ENCODE peak calls at places on chromosome 10, in seven cellular contexts. One of them, this sample, is unnamed.

GRCh38 chr10:122531935-122532334 is 28.6 kb upstream of the DMBT1 start:
- DNase-seq in NCI-H2081: no peak
- DNase-seq in NCI-H748 treated with DMSO at 0.1 percent for 48 hours: no peak
- DNase-seq in adipocyte: no peak
- DNase-seq in activated CD8-positive, alpha-beta memory T cell treated with anti-CD3 and anti-CD28 coated beads for 1 hour: no peak
- DNase-seq in keratinocyte: no peak
- DNase-seq in stimulated activated CD4-positive, alpha-beta T cell treated with anti-CD3 and anti-CD28 coated beads, Interleukin-12 subunit alpha, Interleukin-12 subunit beta, amount 100 ng/mL, for 4 hours: no peak
- DNase-seq in this sample: no peak

GRCh38 chr10:110708776-110709443 is 64.8 kb downstream of the RBM20 start:
- DNase-seq in activated CD8-positive, alpha-beta memory T cell treated with anti-CD3 and anti-CD28 coated beads for 1 hour: no peak
- DNase-seq in NCI-H2081: no peak
- DNase-seq in adipocyte: no peak
- DNase-seq in keratinocyte: no peak
- DNase-seq in stimulated activated CD4-positive, alpha-beta T cell treated with anti-CD3 and anti-CD28 coated beads, Interleukin-12 subunit alpha, Interleukin-12 subunit beta, amount 100 ng/mL, for 4 hours: no peak
- DNase-seq in NCI-H748 treated with DMSO at 0.1 percent for 48 hours: no peak
- DNase-seq in this sample: no peak

GRCh38 chr10:101260764-101261341 is 31.6 kb upstream of the LBX1 start:
- DNase-seq in NCI-H2081: no peak
- DNase-seq in activated CD8-positive, alpha-beta memory T cell treated with anti-CD3 and anti-CD28 coated beads for 1 hour: no peak
- DNase-seq in NCI-H748 treated with DMSO at 0.1 percent for 48 hours: no peak
- DNase-seq in keratinocyte: no peak
- DNase-seq in adipocyte: no peak
- DNase-seq in stimulated activated CD4-positive, alpha-beta T cell treated with anti-CD3 and anti-CD28 coated beads, Interleukin-12 subunit alpha, Interleukin-12 subunit beta, amount 100 ng/mL, for 4 hours: no peak
- DNase-seq in this sample: no peak

GRCh38 chr10:85786401-85786899 is 580.1 kb downstream of the GRID1 start:
- DNase-seq in NCI-H748 treated with DMSO at 0.1 percent for 48 hours: peak; percentile 30
- DNase-seq in activated CD8-positive, alpha-beta memory T cell treated with anti-CD3 and anti-CD28 coated beads for 1 hour: no peak
- DNase-seq in NCI-H2081: peak; percentile 19
- DNase-seq in adipocyte: no peak
- DNase-seq in keratinocyte: no peak
- DNase-seq in stimulated activated CD4-positive, alpha-beta T cell treated with anti-CD3 and anti-CD28 coated beads, Interleukin-12 subunit alpha, Interleukin-12 subunit beta, amount 100 ng/mL, for 4 hours: no peak
- DNase-seq in this sample: no peak

GRCh38 chr10:51960494-51960895 is 261.1 kb upstream of the CSTF2T start:
- DNase-seq in keratinocyte: no peak
- DNase-seq in activated CD8-positive, alpha-beta memory T cell treated with anti-CD3 and anti-CD28 coated beads for 1 hour: no peak
- DNase-seq in stimulated activated CD4-positive, alpha-beta T cell treated with anti-CD3 and anti-CD28 coated beads, Interleukin-12 subunit alpha, Interleukin-12 subunit beta, amount 100 ng/mL, for 4 hours: no peak
- DNase-seq in NCI-H748 treated with DMSO at 0.1 percent for 48 hours: no peak
- DNase-seq in adipocyte: peak; percentile 93
- DNase-seq in NCI-H2081: peak; percentile 37
- DNase-seq in this sample: no peak

GRCh38 chr10:16673443-16673842 is 143.8 kb downstream of the RSU1 start:
- DNase-seq in NCI-H748 treated with DMSO at 0.1 percent for 48 hours: no peak
- DNase-seq in stimulated activated CD4-positive, alpha-beta T cell treated with anti-CD3 and anti-CD28 coated beads, Interleukin-12 subunit alpha, Interleukin-12 subunit beta, amount 100 ng/mL, for 4 hours: no peak
- DNase-seq in NCI-H2081: peak; percentile 87
- DNase-seq in adipocyte: no peak
- DNase-seq in activated CD8-positive, alpha-beta memory T cell treated with anti-CD3 and anti-CD28 coated beads for 1 hour: no peak
- DNase-seq in keratinocyte: no peak
- DNase-seq in this sample: no peak

GRCh38 chr10:24651923-24652322 is 71.8 kb downstream of the ARHGAP21 start:
- DNase-seq in activated CD8-positive, alpha-beta memory T cell treated with anti-CD3 and anti-CD28 coated beads for 1 hour: no peak
- DNase-seq in adipocyte: no peak
- DNase-seq in stimulated activated CD4-positive, alpha-beta T cell treated with anti-CD3 and anti-CD28 coated beads, Interleukin-12 subunit alpha, Interleukin-12 subunit beta, amount 100 ng/mL, for 4 hours: no peak
- DNase-seq in NCI-H2081: no peak
- DNase-seq in keratinocyte: no peak
- DNase-seq in NCI-H748 treated with DMSO at 0.1 percent for 48 hours: no peak
- DNase-seq in this sample: no peak

GRCh38 chr10:76297787-76298281 is 866.4 kb downstream of the LRMDA start:
- DNase-seq in keratinocyte: no peak
- DNase-seq in NCI-H2081: peak; percentile 84
- DNase-seq in adipocyte: no peak
- DNase-seq in stimulated activated CD4-positive, alpha-beta T cell treated with anti-CD3 and anti-CD28 coated beads, Interleukin-12 subunit alpha, Interleukin-12 subunit beta, amount 100 ng/mL, for 4 hours: no peak
- DNase-seq in NCI-H748 treated with DMSO at 0.1 percent for 48 hours: peak; percentile 68
- DNase-seq in activated CD8-positive, alpha-beta memory T cell treated with anti-CD3 and anti-CD28 coated beads for 1 hour: no peak
- DNase-seq in this sample: no peak

GRCh38 chr10:117619200-117619599 is 76.7 kb downstream of the EMX2 start:
- DNase-seq in activated CD8-positive, alpha-beta memory T cell treated with anti-CD3 and anti-CD28 coated beads for 1 hour: no peak
- DNase-seq in adipocyte: no peak
- DNase-seq in NCI-H748 treated with DMSO at 0.1 percent for 48 hours: no peak
- DNase-seq in NCI-H2081: no peak
- DNase-seq in keratinocyte: no peak
- DNase-seq in stimulated activated CD4-positive, alpha-beta T cell treated with anti-CD3 and anti-CD28 coated beads, Interleukin-12 subunit alpha, Interleukin-12 subunit beta, amount 100 ng/mL, for 4 hours: no peak
- DNase-seq in this sample: no peak

GRCh38 chr10:71694039-71694471 is 25.5 kb downstream of the C10orf105 start:
- DNase-seq in keratinocyte: no peak
- DNase-seq in adipocyte: no peak
- DNase-seq in NCI-H2081: no peak
- DNase-seq in activated CD8-positive, alpha-beta memory T cell treated with anti-CD3 and anti-CD28 coated beads for 1 hour: no peak
- DNase-seq in stimulated activated CD4-positive, alpha-beta T cell treated with anti-CD3 and anti-CD28 coated beads, Interleukin-12 subunit alpha, Interleukin-12 subunit beta, amount 100 ng/mL, for 4 hours: no peak
- DNase-seq in NCI-H748 treated with DMSO at 0.1 percent for 48 hours: no peak
- DNase-seq in this sample: no peak

GRCh38 chr10:83425306-83425705 is 714.0 kb upstream of the GHITM start:
- DNase-seq in NCI-H748 treated with DMSO at 0.1 percent for 48 hours: no peak
- DNase-seq in keratinocyte: no peak
- DNase-seq in stimulated activated CD4-positive, alpha-beta T cell treated with anti-CD3 and anti-CD28 coated beads, Interleukin-12 subunit alpha, Interleukin-12 subunit beta, amount 100 ng/mL, for 4 hours: no peak
- DNase-seq in activated CD8-positive, alpha-beta memory T cell treated with anti-CD3 and anti-CD28 coated beads for 1 hour: no peak
- DNase-seq in NCI-H2081: no peak
- DNase-seq in adipocyte: no peak
- DNase-seq in this sample: no peak

GRCh38 chr10:30351502-30351901 is 2.4 kb upstream of the MTPAP start:
- DNase-seq in keratinocyte: no peak
- DNase-seq in NCI-H748 treated with DMSO at 0.1 percent for 48 hours: no peak
- DNase-seq in adipocyte: no peak
- DNase-seq in activated CD8-positive, alpha-beta memory T cell treated with anti-CD3 and anti-CD28 coated beads for 1 hour: no peak
- DNase-seq in NCI-H2081: no peak
- DNase-seq in stimulated activated CD4-positive, alpha-beta T cell treated with anti-CD3 and anti-CD28 coated beads, Interleukin-12 subunit alpha, Interleukin-12 subunit beta, amount 100 ng/mL, for 4 hours: no peak
- DNase-seq in this sample: no peak

GRCh38 chr10:44883581-44884331 is 27.4 kb upstream of the TMEM72 start:
- DNase-seq in NCI-H748 treated with DMSO at 0.1 percent for 48 hours: no peak
- DNase-seq in NCI-H2081: no peak
- DNase-seq in adipocyte: no peak
- DNase-seq in keratinocyte: no peak
- DNase-seq in activated CD8-positive, alpha-beta memory T cell treated with anti-CD3 and anti-CD28 coated beads for 1 hour: no peak
- DNase-seq in stimulated activated CD4-positive, alpha-beta T cell treated with anti-CD3 and anti-CD28 coated beads, Interleukin-12 subunit alpha, Interleukin-12 subunit beta, amount 100 ng/mL, for 4 hours: no peak
- DNase-seq in this sample: no peak

GRCh38 chr10:46234431-46235060 is 52.3 kb upstream of the ANTXRL start:
- DNase-seq in activated CD8-positive, alpha-beta memory T cell treated with anti-CD3 and anti-CD28 coated beads for 1 hour: no peak
- DNase-seq in stimulated activated CD4-positive, alpha-beta T cell treated with anti-CD3 and anti-CD28 coated beads, Interleukin-12 subunit alpha, Interleukin-12 subunit beta, amount 100 ng/mL, for 4 hours: no peak
- DNase-seq in keratinocyte: no peak
- DNase-seq in NCI-H2081: no peak
- DNase-seq in adipocyte: no peak
- DNase-seq in NCI-H748 treated with DMSO at 0.1 percent for 48 hours: no peak
- DNase-seq in this sample: no peak

GRCh38 chr10:97948822-97949221 is 81.6 kb downstream of the CRTAC1 start:
- DNase-seq in adipocyte: no peak
- DNase-seq in NCI-H748 treated with DMSO at 0.1 percent for 48 hours: no peak
- DNase-seq in keratinocyte: no peak
- DNase-seq in stimulated activated CD4-positive, alpha-beta T cell treated with anti-CD3 and anti-CD28 coated beads, Interleukin-12 subunit alpha, Interleukin-12 subunit beta, amount 100 ng/mL, for 4 hours: no peak
- DNase-seq in activated CD8-positive, alpha-beta memory T cell treated with anti-CD3 and anti-CD28 coated beads for 1 hour: no peak
- DNase-seq in NCI-H2081: no peak
- DNase-seq in this sample: no peak

GRCh38 chr10:122014652-122015248 is 25.8 kb downstream of the TACC2 start:
- DNase-seq in activated CD8-positive, alpha-beta memory T cell treated with anti-CD3 and anti-CD28 coated beads for 1 hour: no peak
- DNase-seq in NCI-H2081: no peak
- DNase-seq in keratinocyte: no peak
- DNase-seq in NCI-H748 treated with DMSO at 0.1 percent for 48 hours: no peak
- DNase-seq in stimulated activated CD4-positive, alpha-beta T cell treated with anti-CD3 and anti-CD28 coated beads, Interleukin-12 subunit alpha, Interleukin-12 subunit beta, amount 100 ng/mL, for 4 hours: no peak
- DNase-seq in adipocyte: no peak
- DNase-seq in this sample: no peak

GRCh38 chr10:107409517-107409916 is 245.0 kb upstream of the SORCS1 start:
- DNase-seq in NCI-H2081: no peak
- DNase-seq in NCI-H748 treated with DMSO at 0.1 percent for 48 hours: no peak
- DNase-seq in keratinocyte: no peak
- DNase-seq in stimulated activated CD4-positive, alpha-beta T cell treated with anti-CD3 and anti-CD28 coated beads, Interleukin-12 subunit alpha, Interleukin-12 subunit beta, amount 100 ng/mL, for 4 hours: no peak
- DNase-seq in adipocyte: peak; percentile 8
- DNase-seq in activated CD8-positive, alpha-beta memory T cell treated with anti-CD3 and anti-CD28 coated beads for 1 hour: no peak
- DNase-seq in this sample: no peak

GRCh38 chr10:37992083-37992482 is 15.6 kb upstream of the ZNF25 start:
- DNase-seq in NCI-H2081: no peak
- DNase-seq in activated CD8-positive, alpha-beta memory T cell treated with anti-CD3 and anti-CD28 coated beads for 1 hour: no peak
- DNase-seq in NCI-H748 treated with DMSO at 0.1 percent for 48 hours: no peak
- DNase-seq in keratinocyte: no peak
- DNase-seq in stimulated activated CD4-positive, alpha-beta T cell treated with anti-CD3 and anti-CD28 coated beads, Interleukin-12 subunit alpha, Interleukin-12 subunit beta, amount 100 ng/mL, for 4 hours: no peak
- DNase-seq in adipocyte: no peak
- DNase-seq in this sample: no peak

GRCh38 chr10:44233561-44234470 is 151.1 kb downstream of the CXCL12 start:
- DNase-seq in keratinocyte: no peak
- DNase-seq in activated CD8-positive, alpha-beta memory T cell treated with anti-CD3 and anti-CD28 coated beads for 1 hour: no peak
- DNase-seq in stimulated activated CD4-positive, alpha-beta T cell treated with anti-CD3 and anti-CD28 coated beads, Interleukin-12 subunit alpha, Interleukin-12 subunit beta, amount 100 ng/mL, for 4 hours: no peak
- DNase-seq in NCI-H748 treated with DMSO at 0.1 percent for 48 hours: no peak
- DNase-seq in adipocyte: no peak
- DNase-seq in NCI-H2081: no peak
- DNase-seq in this sample: no peak

GRCh38 chr10:95236068-95236903 is 42.2 kb downstream of the ACSM6 start:
- DNase-seq in stimulated activated CD4-positive, alpha-beta T cell treated with anti-CD3 and anti-CD28 coated beads, Interleukin-12 subunit alpha, Interleukin-12 subunit beta, amount 100 ng/mL, for 4 hours: no peak
- DNase-seq in keratinocyte: no peak
- DNase-seq in adipocyte: peak; percentile 60
- DNase-seq in NCI-H748 treated with DMSO at 0.1 percent for 48 hours: no peak
- DNase-seq in activated CD8-positive, alpha-beta memory T cell treated with anti-CD3 and anti-CD28 coated beads for 1 hour: no peak
- DNase-seq in NCI-H2081: no peak
- DNase-seq in this sample: no peak

GRCh38 chr10:132179551-132180392 is 7.0 kb upstream of the DPYSL4 start:
- DNase-seq in activated CD8-positive, alpha-beta memory T cell treated with anti-CD3 and anti-CD28 coated beads for 1 hour: no peak
- DNase-seq in NCI-H2081: no peak
- DNase-seq in keratinocyte: no peak
- DNase-seq in NCI-H748 treated with DMSO at 0.1 percent for 48 hours: no peak
- DNase-seq in adipocyte: no peak
- DNase-seq in stimulated activated CD4-positive, alpha-beta T cell treated with anti-CD3 and anti-CD28 coated beads, Interleukin-12 subunit alpha, Interleukin-12 subunit beta, amount 100 ng/mL, for 4 hours: no peak
- DNase-seq in this sample: no peak

GRCh38 chr10:5775705-5776104 is 37.5 kb downstream of the GDI2 start:
- DNase-seq in NCI-H2081: no peak
- DNase-seq in keratinocyte: no peak
- DNase-seq in adipocyte: no peak
- DNase-seq in NCI-H748 treated with DMSO at 0.1 percent for 48 hours: no peak
- DNase-seq in activated CD8-positive, alpha-beta memory T cell treated with anti-CD3 and anti-CD28 coated beads for 1 hour: peak; percentile 61
- DNase-seq in stimulated activated CD4-positive, alpha-beta T cell treated with anti-CD3 and anti-CD28 coated beads, Interleukin-12 subunit alpha, Interleukin-12 subunit beta, amount 100 ng/mL, for 4 hours: peak; percentile 66
- DNase-seq in this sample: peak; percentile 64

GRCh38 chr10:67045404-67045803 is 119.6 kb downstream of the LRRTM3 start:
- DNase-seq in stimulated activated CD4-positive, alpha-beta T cell treated with anti-CD3 and anti-CD28 coated beads, Interleukin-12 subunit alpha, Interleukin-12 subunit beta, amount 100 ng/mL, for 4 hours: no peak
- DNase-seq in adipocyte: no peak
- DNase-seq in NCI-H748 treated with DMSO at 0.1 percent for 48 hours: no peak
- DNase-seq in NCI-H2081: no peak
- DNase-seq in activated CD8-positive, alpha-beta memory T cell treated with anti-CD3 and anti-CD28 coated beads for 1 hour: no peak
- DNase-seq in keratinocyte: no peak
- DNase-seq in this sample: no peak

GRCh38 chr10:86757110-86757790 is 831 bp downstream of the BMPR1A start:
- DNase-seq in NCI-H2081: no peak
- DNase-seq in keratinocyte: no peak
- DNase-seq in NCI-H748 treated with DMSO at 0.1 percent for 48 hours: peak; percentile 16
- DNase-seq in adipocyte: peak; percentile 77
- DNase-seq in activated CD8-positive, alpha-beta memory T cell treated with anti-CD3 and anti-CD28 coated beads for 1 hour: peak; percentile 2
- DNase-seq in stimulated activated CD4-positive, alpha-beta T cell treated with anti-CD3 and anti-CD28 coated beads, Interleukin-12 subunit alpha, Interleukin-12 subunit beta, amount 100 ng/mL, for 4 hours: peak; percentile 20
- DNase-seq in this sample: no peak

GRCh38 chr10:21315321-21316220 is 209.9 kb downstream of the SKIDA1 start:
- DNase-seq in keratinocyte: peak; percentile 82
- DNase-seq in stimulated activated CD4-positive, alpha-beta T cell treated with anti-CD3 and anti-CD28 coated beads, Interleukin-12 subunit alpha, Interleukin-12 subunit beta, amount 100 ng/mL, for 4 hours: no peak
- DNase-seq in NCI-H748 treated with DMSO at 0.1 percent for 48 hours: no peak
- DNase-seq in adipocyte: peak; percentile 91
- DNase-seq in activated CD8-positive, alpha-beta memory T cell treated with anti-CD3 and anti-CD28 coated beads for 1 hour: no peak
- DNase-seq in NCI-H2081: no peak
- DNase-seq in this sample: no peak

GRCh38 chr10:112639291-112639690 is 192.3 kb downstream of the VTI1A start:
- DNase-seq in adipocyte: no peak
- DNase-seq in activated CD8-positive, alpha-beta memory T cell treated with anti-CD3 and anti-CD28 coated beads for 1 hour: no peak
- DNase-seq in keratinocyte: no peak
- DNase-seq in NCI-H748 treated with DMSO at 0.1 percent for 48 hours: no peak
- DNase-seq in stimulated activated CD4-positive, alpha-beta T cell treated with anti-CD3 and anti-CD28 coated beads, Interleukin-12 subunit alpha, Interleukin-12 subunit beta, amount 100 ng/mL, for 4 hours: no peak
- DNase-seq in NCI-H2081: no peak
- DNase-seq in this sample: no peak

GRCh38 chr10:113978802-113979201 is 64.9 kb upstream of the ADRB1 start:
- DNase-seq in activated CD8-positive, alpha-beta memory T cell treated with anti-CD3 and anti-CD28 coated beads for 1 hour: no peak
- DNase-seq in NCI-H2081: no peak
- DNase-seq in keratinocyte: no peak
- DNase-seq in stimulated activated CD4-positive, alpha-beta T cell treated with anti-CD3 and anti-CD28 coated beads, Interleukin-12 subunit alpha, Interleukin-12 subunit beta, amount 100 ng/mL, for 4 hours: no peak
- DNase-seq in NCI-H748 treated with DMSO at 0.1 percent for 48 hours: no peak
- DNase-seq in adipocyte: no peak
- DNase-seq in this sample: no peak

GRCh38 chr10:67520924-67521520 is 175.0 kb downstream of the CTNNA3 start:
- DNase-seq in activated CD8-positive, alpha-beta memory T cell treated with anti-CD3 and anti-CD28 coated beads for 1 hour: no peak
- DNase-seq in NCI-H748 treated with DMSO at 0.1 percent for 48 hours: peak; percentile 46
- DNase-seq in NCI-H2081: peak; percentile 42
- DNase-seq in adipocyte: peak; percentile 79
- DNase-seq in stimulated activated CD4-positive, alpha-beta T cell treated with anti-CD3 and anti-CD28 coated beads, Interleukin-12 subunit alpha, Interleukin-12 subunit beta, amount 100 ng/mL, for 4 hours: no peak
- DNase-seq in keratinocyte: no peak
- DNase-seq in this sample: no peak

GRCh38 chr10:18984531-18984930 is 64.1 kb upstream of the MALRD1 start:
- DNase-seq in NCI-H748 treated with DMSO at 0.1 percent for 48 hours: no peak
- DNase-seq in keratinocyte: no peak
- DNase-seq in adipocyte: no peak
- DNase-seq in stimulated activated CD4-positive, alpha-beta T cell treated with anti-CD3 and anti-CD28 coated beads, Interleukin-12 subunit alpha, Interleukin-12 subunit beta, amount 100 ng/mL, for 4 hours: no peak
- DNase-seq in NCI-H2081: no peak
- DNase-seq in activated CD8-positive, alpha-beta memory T cell treated with anti-CD3 and anti-CD28 coated beads for 1 hour: no peak
- DNase-seq in this sample: no peak

GRCh38 chr10:79158402-79159097 is 89.8 kb downstream of the ZMIZ1 start:
- DNase-seq in keratinocyte: no peak
- DNase-seq in adipocyte: no peak
- DNase-seq in activated CD8-positive, alpha-beta memory T cell treated with anti-CD3 and anti-CD28 coated beads for 1 hour: no peak
- DNase-seq in stimulated activated CD4-positive, alpha-beta T cell treated with anti-CD3 and anti-CD28 coated beads, Interleukin-12 subunit alpha, Interleukin-12 subunit beta, amount 100 ng/mL, for 4 hours: no peak
- DNase-seq in NCI-H748 treated with DMSO at 0.1 percent for 48 hours: no peak
- DNase-seq in NCI-H2081: no peak
- DNase-seq in this sample: no peak

This sample was measured in activated CD4-positive, CD25-positive, alpha-beta regulatory T cell treated with anti-CD3 and anti-CD28 coated beads, Interleukin-2, amount 50 U/mL, for 72 hours.